ENCODE peak calls at places on chromosomes 5 and 9, in six cellular contexts. One of them, this sample, is unnamed.

GRCh38 chr5:123438902-123439301 is 15.7 kb upstream of the CEP120 start:
- DNase-seq in activated B cell treated with CpG ODN at 0.5 μM for 24 hours: no peak
- DNase-seq in hepatocyte: no peak
- DNase-seq in fibroblast of pulmonary artery: no peak
- DNase-seq in heart right ventricle: no peak
- DNase-seq in suprapubic skin: no peak
- DNase-seq in this sample: no peak

GRCh38 chr9:447230-448025 is 232.8 kb downstream of the DOCK8 start:
- DNase-seq in activated B cell treated with CpG ODN at 0.5 μM for 24 hours: no peak
- DNase-seq in hepatocyte: peak
- DNase-seq in fibroblast of pulmonary artery: no peak
- DNase-seq in heart right ventricle: no peak
- DNase-seq in suprapubic skin: no peak
- DNase-seq in this sample: no peak

GRCh38 chr9:122226758-122227575 is 1.8 kb downstream of the LHX6 start:
- DNase-seq in activated B cell treated with CpG ODN at 0.5 μM for 24 hours: no peak
- DNase-seq in hepatocyte: no peak
- DNase-seq in fibroblast of pulmonary artery: no peak
- DNase-seq in heart right ventricle: no peak
- DNase-seq in suprapubic skin: no peak
- DNase-seq in this sample: no peak

GRCh38 chr9:81080900-81081299 is 608.4 kb downstream of the TLE1 start:
- DNase-seq in activated B cell treated with CpG ODN at 0.5 μM for 24 hours: no peak
- DNase-seq in hepatocyte: no peak
- DNase-seq in fibroblast of pulmonary artery: no peak
- DNase-seq in heart right ventricle: no peak
- DNase-seq in suprapubic skin: no peak
- DNase-seq in this sample: no peak

GRCh38 chr5:38453506-38453905 is 102.9 kb downstream of the LIFR start:
- DNase-seq in activated B cell treated with CpG ODN at 0.5 μM for 24 hours: no peak
- DNase-seq in hepatocyte: no peak
- DNase-seq in fibroblast of pulmonary artery: no peak
- DNase-seq in heart right ventricle: no peak
- DNase-seq in suprapubic skin: no peak
- DNase-seq in this sample: no peak

GRCh38 chr9:76810377-76810957 is 46.2 kb downstream of the PCA3 start:
- DNase-seq in activated B cell treated with CpG ODN at 0.5 μM for 24 hours: no peak
- DNase-seq in hepatocyte: peak
- DNase-seq in fibroblast of pulmonary artery: peak
- DNase-seq in heart right ventricle: no peak
- DNase-seq in suprapubic skin: no peak
- DNase-seq in this sample: peak

GRCh38 chr5:122726990-122727616 is 47.8 kb upstream of the SNX2 start:
- DNase-seq in activated B cell treated with CpG ODN at 0.5 μM for 24 hours: no peak
- DNase-seq in hepatocyte: no peak
- DNase-seq in fibroblast of pulmonary artery: peak
- DNase-seq in heart right ventricle: no peak
- DNase-seq in suprapubic skin: no peak
- DNase-seq in this sample: peak

GRCh38 chr5:68436686-68437520 is 221.3 kb downstream of the PIK3R1 start:
- DNase-seq in activated B cell treated with CpG ODN at 0.5 μM for 24 hours: no peak
- DNase-seq in hepatocyte: no peak
- DNase-seq in fibroblast of pulmonary artery: no peak
- DNase-seq in heart right ventricle: no peak
- DNase-seq in suprapubic skin: no peak
- DNase-seq in this sample: no peak

GRCh38 chr5:127684722-127685467 is 18.3 kb upstream of the CCDC192 start:
- DNase-seq in activated B cell treated with CpG ODN at 0.5 μM for 24 hours: no peak
- DNase-seq in hepatocyte: no peak
- DNase-seq in fibroblast of pulmonary artery: no peak
- DNase-seq in heart right ventricle: no peak
- DNase-seq in suprapubic skin: no peak
- DNase-seq in this sample: no peak

GRCh38 chr5:138082033-138082432 is 1.8 kb upstream of the WNT8A start:
- DNase-seq in activated B cell treated with CpG ODN at 0.5 μM for 24 hours: no peak
- DNase-seq in hepatocyte: no peak
- DNase-seq in fibroblast of pulmonary artery: no peak
- DNase-seq in heart right ventricle: no peak
- DNase-seq in suprapubic skin: no peak
- DNase-seq in this sample: no peak

GRCh38 chr5:39459091-39459490 is 34.3 kb upstream of the DAB2 start:
- DNase-seq in activated B cell treated with CpG ODN at 0.5 μM for 24 hours: no peak
- DNase-seq in hepatocyte: peak
- DNase-seq in fibroblast of pulmonary artery: peak
- DNase-seq in heart right ventricle: no peak
- DNase-seq in suprapubic skin: no peak
- DNase-seq in this sample: peak

GRCh38 chr9:3124006-3124405 is 280.1 kb upstream of the PUM3 start:
- DNase-seq in activated B cell treated with CpG ODN at 0.5 μM for 24 hours: no peak
- DNase-seq in hepatocyte: no peak
- DNase-seq in fibroblast of pulmonary artery: no peak
- DNase-seq in heart right ventricle: no peak
- DNase-seq in suprapubic skin: no peak
- DNase-seq in this sample: no peak

GRCh38 chr5:150277043-150277442 is 12.5 kb downstream of the CAMK2A start:
- DNase-seq in activated B cell treated with CpG ODN at 0.5 μM for 24 hours: no peak
- DNase-seq in hepatocyte: no peak
- DNase-seq in fibroblast of pulmonary artery: no peak
- DNase-seq in heart right ventricle: no peak
- DNase-seq in suprapubic skin: no peak
- DNase-seq in this sample: no peak

GRCh38 chr5:154538492-154538891 is 60.5 kb upstream of the HAND1 start:
- DNase-seq in activated B cell treated with CpG ODN at 0.5 μM for 24 hours: no peak
- DNase-seq in hepatocyte: no peak
- DNase-seq in fibroblast of pulmonary artery: no peak
- DNase-seq in heart right ventricle: no peak
- DNase-seq in suprapubic skin: no peak
- DNase-seq in this sample: no peak

DNA sequence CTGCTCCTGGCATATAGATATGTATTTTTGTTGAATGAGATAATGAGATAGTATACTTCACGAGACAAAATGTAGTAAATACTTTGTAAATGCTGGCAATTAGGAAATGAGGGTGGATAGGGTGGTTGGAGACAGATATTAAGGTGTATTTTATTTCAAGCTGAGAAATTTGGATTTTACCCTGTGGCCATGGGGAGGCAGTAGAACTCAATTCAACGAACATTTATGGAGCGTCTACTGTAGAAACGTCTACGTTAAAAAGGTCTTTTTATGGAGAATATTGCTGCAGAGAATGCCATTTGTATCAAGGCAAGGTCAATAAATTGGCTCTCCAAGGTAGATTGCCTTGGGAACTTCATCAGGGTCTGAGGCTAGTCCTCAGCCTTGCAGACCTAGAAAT is 21.5 kb upstream of the RALGPS1 start:
- DNase-seq in activated B cell treated with CpG ODN at 0.5 μM for 24 hours: no peak
- DNase-seq in hepatocyte: no peak
- DNase-seq in fibroblast of pulmonary artery: no peak
- DNase-seq in heart right ventricle: no peak
- DNase-seq in suprapubic skin: no peak
- DNase-seq in this sample: no peak
- TF ChIP-seq CTCF in activated B cell treated with CpG ODN at 0.5 μM for 24 hours: no peak
- TF ChIP-seq CTCF in hepatocyte: peak
- TF ChIP-seq CTCF in fibroblast of pulmonary artery: peak
- TF ChIP-seq CTCF in heart right ventricle: no peak
- TF ChIP-seq CTCF in suprapubic skin: no peak
- TF ChIP-seq CTCF in this sample: no peak

DNA sequence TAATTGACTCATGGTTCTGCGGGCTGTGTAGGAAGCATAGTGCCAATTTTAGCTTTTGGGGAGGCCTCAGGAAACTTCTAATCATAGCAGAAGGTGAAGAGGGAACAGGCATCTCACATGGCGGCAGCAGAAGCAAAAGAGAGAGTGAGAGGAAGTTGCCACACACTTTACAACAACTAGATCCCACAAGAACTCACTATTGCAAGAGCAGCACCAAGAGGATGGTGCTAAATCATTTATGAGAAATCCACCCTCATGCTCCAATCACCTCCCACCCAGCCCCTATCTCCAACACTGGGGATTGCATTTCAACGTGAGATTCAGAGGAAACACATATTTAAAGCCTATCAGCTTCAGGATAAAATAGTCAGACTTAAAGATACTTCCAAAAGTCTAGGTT is 36.1 kb upstream of the LPAR1 start:
- DNase-seq in activated B cell treated with CpG ODN at 0.5 μM for 24 hours: no peak
- DNase-seq in hepatocyte: no peak
- DNase-seq in fibroblast of pulmonary artery: no peak
- DNase-seq in heart right ventricle: no peak
- DNase-seq in suprapubic skin: no peak
- DNase-seq in this sample: no peak
- TF ChIP-seq CTCF in activated B cell treated with CpG ODN at 0.5 μM for 24 hours: no peak
- TF ChIP-seq CTCF in hepatocyte: no peak
- TF ChIP-seq CTCF in fibroblast of pulmonary artery: peak
- TF ChIP-seq CTCF in heart right ventricle: no peak
- TF ChIP-seq CTCF in suprapubic skin: no peak
- TF ChIP-seq CTCF in this sample: no peak

DNA sequence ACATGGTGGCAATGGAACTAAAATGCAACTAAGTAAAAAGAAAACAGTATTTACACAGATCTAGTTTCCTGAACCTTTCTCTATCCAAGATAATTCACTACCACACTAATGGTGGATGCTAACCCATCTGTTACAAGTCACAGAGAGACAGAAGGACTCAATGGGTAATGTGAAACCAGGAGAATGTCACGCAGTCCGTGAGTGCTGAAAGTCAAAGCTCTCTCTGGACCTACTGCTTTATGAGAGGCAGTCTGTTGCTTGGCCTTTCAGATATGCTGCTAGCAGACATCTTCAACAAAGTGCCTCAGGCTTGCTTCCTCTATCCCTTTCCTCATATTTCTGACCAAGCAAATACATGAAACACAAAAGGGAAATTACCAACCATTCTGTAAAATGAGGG is 69.0 kb upstream of the GLRX start:
- DNase-seq in activated B cell treated with CpG ODN at 0.5 μM for 24 hours: no peak
- DNase-seq in hepatocyte: no peak
- DNase-seq in fibroblast of pulmonary artery: no peak
- DNase-seq in heart right ventricle: no peak
- DNase-seq in suprapubic skin: no peak
- DNase-seq in this sample: no peak
- TF ChIP-seq CTCF in activated B cell treated with CpG ODN at 0.5 μM for 24 hours: no peak
- TF ChIP-seq CTCF in hepatocyte: no peak
- TF ChIP-seq CTCF in fibroblast of pulmonary artery: no peak
- TF ChIP-seq CTCF in heart right ventricle: no peak
- TF ChIP-seq CTCF in suprapubic skin: no peak
- TF ChIP-seq CTCF in this sample: no peak

GRCh38 chr9:134392900-134393299 is 66.6 kb downstream of the RXRA start:
- DNase-seq in activated B cell treated with CpG ODN at 0.5 μM for 24 hours: no peak
- DNase-seq in hepatocyte: no peak
- DNase-seq in fibroblast of pulmonary artery: no peak
- DNase-seq in heart right ventricle: no peak
- DNase-seq in suprapubic skin: no peak
- DNase-seq in this sample: no peak
- TF ChIP-seq CTCF in activated B cell treated with CpG ODN at 0.5 μM for 24 hours: no peak
- TF ChIP-seq CTCF in hepatocyte: no peak
- TF ChIP-seq CTCF in fibroblast of pulmonary artery: no peak
- TF ChIP-seq CTCF in heart right ventricle: no peak
- TF ChIP-seq CTCF in suprapubic skin: no peak
- TF ChIP-seq CTCF in this sample: no peak

GRCh38 chr9:19948021-19948420 is 159.2 kb upstream of the SLC24A2 start:
- DNase-seq in activated B cell treated with CpG ODN at 0.5 μM for 24 hours: no peak
- DNase-seq in hepatocyte: no peak
- DNase-seq in fibroblast of pulmonary artery: peak
- DNase-seq in heart right ventricle: no peak
- DNase-seq in suprapubic skin: no peak
- DNase-seq in this sample: no peak

GRCh38 chr9:19940808-19941207 is 152.0 kb upstream of the SLC24A2 start:
- DNase-seq in activated B cell treated with CpG ODN at 0.5 μM for 24 hours: no peak
- DNase-seq in hepatocyte: no peak
- DNase-seq in fibroblast of pulmonary artery: no peak
- DNase-seq in heart right ventricle: no peak
- DNase-seq in suprapubic skin: no peak
- DNase-seq in this sample: no peak

DNA sequence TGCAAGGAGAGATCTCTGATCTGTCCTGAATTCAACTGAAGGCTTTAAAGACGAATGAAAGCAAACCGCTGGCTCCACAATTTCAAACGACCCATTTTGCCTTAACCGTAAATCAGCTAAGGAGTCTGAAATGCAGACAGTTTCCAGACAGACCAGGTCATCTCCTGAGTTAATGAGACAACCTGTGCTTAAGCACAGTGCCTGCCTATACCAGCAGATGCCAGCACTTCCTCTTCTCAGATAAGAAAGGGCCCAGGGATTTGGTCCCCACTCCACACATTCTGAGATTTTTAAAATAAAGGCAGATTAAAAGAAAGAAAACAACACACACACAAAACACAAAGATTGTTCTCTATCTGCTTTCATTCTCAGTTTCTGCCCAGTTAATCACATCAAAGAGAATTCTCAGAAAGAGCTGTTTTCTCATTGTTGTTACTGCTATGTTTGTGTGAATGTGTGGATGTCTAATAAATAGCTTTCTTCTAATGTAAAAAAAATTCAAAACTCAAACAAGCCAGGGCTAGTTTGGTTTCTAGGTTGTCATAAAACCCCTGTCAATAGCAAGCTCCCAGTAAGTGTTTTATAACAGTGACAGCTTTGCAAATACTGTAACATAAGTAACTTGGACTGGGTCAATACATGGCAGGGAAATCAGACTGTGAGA is 157.7 kb upstream of the SLC24A2 start:
- DNase-seq in activated B cell treated with CpG ODN at 0.5 μM for 24 hours: no peak
- DNase-seq in hepatocyte: peak
- DNase-seq in fibroblast of pulmonary artery: peak
- DNase-seq in heart right ventricle: no peak
- DNase-seq in suprapubic skin: no peak
- DNase-seq in this sample: no peak
- TF ChIP-seq CTCF in activated B cell treated with CpG ODN at 0.5 μM for 24 hours: no peak
- TF ChIP-seq CTCF in hepatocyte: peak
- TF ChIP-seq CTCF in fibroblast of pulmonary artery: peak
- TF ChIP-seq CTCF in heart right ventricle: no peak
- TF ChIP-seq CTCF in suprapubic skin: no peak
- TF ChIP-seq CTCF in this sample: peak

DNA sequence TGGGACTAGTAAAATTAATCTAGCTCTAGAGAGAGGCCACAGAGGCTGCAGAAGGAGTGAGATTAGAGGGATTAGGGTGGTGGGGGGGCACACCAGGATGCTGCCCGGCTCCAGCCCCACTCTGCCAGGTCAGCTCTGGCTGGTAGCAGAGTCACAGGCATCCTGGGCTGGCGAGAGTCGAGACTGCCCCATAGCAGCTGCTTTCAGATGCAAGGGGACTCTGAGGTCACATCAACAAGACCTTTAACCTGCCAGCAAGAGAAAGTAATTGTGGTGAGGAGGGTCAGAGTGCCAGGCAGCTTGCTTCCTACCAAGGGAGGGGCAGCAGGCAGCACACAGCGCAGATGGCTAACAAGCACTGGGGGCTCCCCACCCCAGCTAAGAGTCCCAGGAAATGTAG is 7.5 kb downstream of the EPB41L4B start:
- DNase-seq in activated B cell treated with CpG ODN at 0.5 μM for 24 hours: no peak
- DNase-seq in hepatocyte: no peak
- DNase-seq in fibroblast of pulmonary artery: no peak
- DNase-seq in heart right ventricle: no peak
- DNase-seq in suprapubic skin: no peak
- DNase-seq in this sample: no peak
- TF ChIP-seq CTCF in activated B cell treated with CpG ODN at 0.5 μM for 24 hours: no peak
- TF ChIP-seq CTCF in hepatocyte: no peak
- TF ChIP-seq CTCF in fibroblast of pulmonary artery: no peak
- TF ChIP-seq CTCF in heart right ventricle: no peak
- TF ChIP-seq CTCF in suprapubic skin: no peak
- TF ChIP-seq CTCF in this sample: no peak

DNA sequence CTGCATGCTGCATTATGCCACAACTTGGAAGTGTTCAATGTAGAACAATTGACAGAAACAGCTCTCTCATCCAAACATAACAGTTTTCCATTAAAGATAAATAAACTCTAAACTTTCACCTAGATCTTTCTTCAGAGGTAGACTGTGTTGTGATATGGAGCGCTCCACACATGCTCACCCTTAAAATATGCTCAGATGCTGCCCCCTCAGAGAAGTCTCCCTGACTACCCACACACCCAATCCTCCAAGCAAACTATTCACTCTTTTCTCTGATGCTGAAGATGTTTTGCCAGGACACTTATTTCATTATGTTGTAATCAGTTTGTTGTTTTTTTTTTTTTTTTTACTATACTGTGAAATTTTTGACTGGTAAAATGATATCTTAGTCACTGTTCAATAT is 206.6 kb upstream of the RASA1 start:
- DNase-seq in activated B cell treated with CpG ODN at 0.5 μM for 24 hours: no peak
- DNase-seq in hepatocyte: no peak
- DNase-seq in fibroblast of pulmonary artery: no peak
- DNase-seq in heart right ventricle: no peak
- DNase-seq in suprapubic skin: no peak
- DNase-seq in this sample: no peak
- TF ChIP-seq CTCF in activated B cell treated with CpG ODN at 0.5 μM for 24 hours: no peak
- TF ChIP-seq CTCF in hepatocyte: no peak
- TF ChIP-seq CTCF in fibroblast of pulmonary artery: no peak
- TF ChIP-seq CTCF in heart right ventricle: no peak
- TF ChIP-seq CTCF in suprapubic skin: no peak
- TF ChIP-seq CTCF in this sample: no peak